ENCODE peak calls at places on chromosomes 4 and X, in five cellular contexts. M, G, L, W and F are unnamed samples.

GRCh38 chr4:17557880-17558279 is 19.1 kb upstream of the LAP3 start:
- DNase-seq in L (no peak), W (no peak), G (peak; percentile 52), M (no peak), F (no peak)

GRCh38 chr4:8779371-8779988 is 92.2 kb downstream of the HMX1 start:
- DNase-seq in M (peak; percentile 62), W (no peak), L (no peak), G (no peak), F (no peak)

GRCh38 chr4:153535735-153536494 is 69.8 kb downstream of the TMEM131L start:
- DNase-seq in W (peak; percentile 57), G (peak; percentile 22), M (no peak), L (peak; percentile 61), F (no peak)

GRCh38 chrX:39577206-39577605 is 520.6 kb downstream of the BCOR start:
- DNase-seq in M (no peak), G (no peak), W (peak; percentile 39), L (no peak), F (no peak)

GRCh38 chr4:5027366-5027765 is 8.1 kb upstream of the CYTL1 start:
- DNase-seq in L (no peak), W (peak; percentile 21), G (peak; percentile 42), M (no peak), F (no peak)

GRCh38 chr4:3303840-3304715 is 11.3 kb downstream of the RGS12 start:
- DNase-seq in L (no peak), G (no peak), M (no peak), W (no peak), F (no peak)

GRCh38 chr4:960140-960735 is 13.1 kb downstream of the DGKQ start:
- DNase-seq in M (peak; percentile 75), W (no peak), G (no peak), L (no peak), F (no peak)

GRCh38 chrX:38095971-38096529 is 89.7 kb downstream of the SYTL5 start:
- DNase-seq in G (peak; percentile 58), M (no peak), L (no peak), W (peak; percentile 2), F (no peak)

GRCh38 chr4:140239311-140239710 is 85.3 kb upstream of the MAML3 start:
- DNase-seq in G (no peak), M (no peak), L (no peak), W (no peak), F (no peak)

GRCh38 chrX:30967516-30967915 is 78.5 kb upstream of the TAB3 start:
- DNase-seq in W (no peak), L (no peak), G (no peak), M (no peak), F (no peak)

GRCh38 chr4:38002451-38003071 is 42.4 kb downstream of the PTTG2 start:
- DNase-seq in L (no peak), G (peak; percentile 47), W (no peak), M (no peak), F (no peak)

GRCh38 chr4:39931441-39931901 is 46.2 kb downstream of the PDS5A start:
- DNase-seq in G (no peak), W (no peak), L (no peak), M (no peak), F (no peak)

GRCh38 chrX:42694260-42694815 is 83.6 kb downstream of the PPP1R2C start:
- DNase-seq in W (no peak), L (no peak), G (no peak), M (no peak), F (no peak)

GRCh38 chrX:123121241-123121640 is 62.8 kb upstream of the GRIA3 start:
- DNase-seq in G (no peak), M (no peak), W (no peak), L (no peak), F (peak; percentile 25)

GRCh38 chr4:6288342-6288741 is 18.7 kb downstream of the WFS1 start:
- DNase-seq in L (no peak), M (no peak), G (no peak), W (no peak), F (no peak)

GRCh38 chrX:56783450-56783831 is 54.4 kb downstream of the NBDY start:
- DNase-seq in G (peak; percentile 65), M (peak; percentile 87), L (no peak), W (no peak), F (no peak)
- H3K4me3 ChIP-seq in G (peak overlapping the region; percentile 42), M (no peak overlapping the region), L (no peak overlapping the region), W (no peak overlapping the region), F (no peak overlapping the region)

DNA sequence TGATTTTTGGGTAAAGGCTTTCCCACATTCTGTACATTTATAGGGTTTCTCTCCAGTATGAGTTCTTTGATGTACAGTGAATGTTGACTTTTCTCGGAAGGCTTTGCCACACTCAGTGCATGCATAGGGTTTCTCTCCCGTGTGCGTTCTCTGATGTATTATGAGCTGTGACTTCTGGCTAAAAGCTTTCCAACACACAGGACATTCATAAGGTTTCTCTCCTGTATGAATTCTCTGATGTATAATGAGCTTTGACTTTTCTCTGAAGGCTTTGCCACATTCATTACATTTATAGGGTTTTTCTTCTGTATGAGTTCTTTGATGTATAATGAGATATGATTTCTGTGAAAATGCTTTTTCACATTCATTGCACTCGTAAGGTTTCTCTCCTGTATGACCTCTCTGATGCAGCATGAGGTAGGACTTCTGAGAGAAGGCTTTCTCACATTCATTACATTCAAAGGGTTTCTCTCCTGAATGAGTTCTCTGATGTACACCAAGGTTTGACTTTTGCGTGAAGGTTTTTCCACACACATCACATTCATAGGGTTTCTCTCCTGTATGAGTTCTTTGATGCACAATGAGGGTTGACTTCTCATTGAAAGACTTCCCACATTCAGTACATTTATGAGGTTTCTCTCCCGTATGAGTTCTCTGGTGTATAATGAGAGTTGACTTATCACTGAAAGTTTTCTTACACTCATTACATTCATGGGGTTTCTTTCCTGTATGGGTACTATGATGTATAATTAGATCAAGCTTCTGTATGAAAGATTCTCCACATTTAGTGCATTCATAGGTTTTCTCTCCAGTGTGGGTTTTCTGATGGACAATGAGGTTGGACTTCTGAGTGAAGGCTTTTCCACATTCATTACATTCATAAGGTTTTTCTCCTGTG is 27.3 kb downstream of the ZNF182 start:
- DNase-seq in W (no peak), G (no peak), M (no peak), L (no peak), F (no peak)
- H3K9me3 ChIP-seq in W (peaks cover 100% of the 10 kb centered on the region), G (peaks cover 61% of the 10 kb centered on the region), M (no peaks in the 10 kb centered on the region), L (peaks cover 34% of the 10 kb centered on the region), F (peaks cover 9% of the 10 kb centered on the region)

GRCh38 chr4:41119867-41120295 is 94.5 kb downstream of the APBB2 start:
- DNase-seq in G (no peak), W (no peak), L (no peak), M (no peak), F (no peak)

GRCh38 chr4:41122309-41122708 is 92.0 kb downstream of the APBB2 start:
- DNase-seq in M (no peak), W (no peak), L (no peak), G (no peak), F (no peak)

GRCh38 chr4:41122775-41123174 is 91.6 kb downstream of the APBB2 start:
- DNase-seq in G (no peak), M (no peak), W (no peak), L (no peak), F (no peak)

GRCh38 chr4:41121906-41122305 is 92.4 kb downstream of the APBB2 start:
- DNase-seq in M (no peak), G (no peak), W (no peak), L (no peak), F (no peak)

GRCh38 chr4:41120297-41121217 is 93.8 kb downstream of the APBB2 start:
- DNase-seq in M (no peak), G (peak; percentile 59), L (no peak), W (no peak), F (peak; percentile 45)
- H3K4me3 ChIP-seq in M (no peak overlapping the region), G (no peak overlapping the region), L (no peak overlapping the region), W (no peak overlapping the region), F (no peak overlapping the region)

GRCh38 chrX:150936556-150936955 is 38.1 kb upstream of the CD99L2 start:
- DNase-seq in W (no peak), L (no peak), G (no peak), M (no peak), F (no peak)
- H3K9me3 ChIP-seq in W (no peaks in the 10 kb centered on the region), L (no peaks in the 10 kb centered on the region), G (peaks cover 2% of the 10 kb centered on the region), M (no peaks in the 10 kb centered on the region), F (no peaks in the 10 kb centered on the region)

DNA sequence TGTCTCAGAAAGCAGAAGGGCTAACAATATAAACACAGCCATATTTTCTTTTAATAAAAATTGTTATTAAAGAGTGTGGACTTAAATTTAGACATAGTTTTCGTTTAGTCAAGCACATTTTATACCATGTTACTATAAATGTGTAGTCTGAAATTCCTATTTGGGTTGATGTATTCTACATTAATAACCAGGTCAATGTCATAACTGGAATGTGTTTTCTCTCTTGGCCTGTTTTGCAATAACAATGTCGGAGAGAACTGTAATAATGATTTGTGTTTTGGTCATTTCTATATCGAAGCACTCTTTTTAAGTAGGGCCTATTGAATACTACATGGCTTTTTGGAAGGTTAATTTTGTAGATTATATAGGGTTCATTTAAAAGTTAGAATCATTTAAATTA is 5.5 kb downstream of the USO1 start:
- DNase-seq in G (no peak), L (no peak), W (no peak), M (no peak), F (no peak)
- H3K4me3 ChIP-seq in G (no peak overlapping the region), L (no peak overlapping the region), W (no peak overlapping the region), M (no peak overlapping the region), F (no peak overlapping the region)